ENCODE peak calls at places on chromosomes 16 and 17, in four cellular contexts. One of them, this sample, is unnamed.

GRCh38 chr17:10195090-10195489 is 3.3 kb downstream of the GAS7 start:
- DNase-seq in activated T-cell treated with anti-CD3 and anti-CD28 coated beads, Interleukin-2, amount 50 U/mL, for 4 hours: no peak
- DNase-seq in HEK293T: no peak
- DNase-seq in T-helper 9 cell: no peak
- DNase-seq in this sample: no peak

GRCh38 chr17:75344664-75345063 is 55.4 kb upstream of the SLC25A19 start:
- DNase-seq in activated T-cell treated with anti-CD3 and anti-CD28 coated beads, Interleukin-2, amount 50 U/mL, for 4 hours: peak
- DNase-seq in HEK293T: no peak
- DNase-seq in T-helper 9 cell: no peak
- DNase-seq in this sample: no peak

GRCh38 chr16:75479421-75479990 is 15.0 kb upstream of the TMEM170A start:
- DNase-seq in activated T-cell treated with anti-CD3 and anti-CD28 coated beads, Interleukin-2, amount 50 U/mL, for 4 hours: no peak
- DNase-seq in HEK293T: no peak
- DNase-seq in T-helper 9 cell: no peak
- DNase-seq in this sample: no peak

GRCh38 chr17:67431210-67432015 is 54.3 kb downstream of the PITPNC1 start:
- DNase-seq in activated T-cell treated with anti-CD3 and anti-CD28 coated beads, Interleukin-2, amount 50 U/mL, for 4 hours: no peak
- DNase-seq in HEK293T: no peak
- DNase-seq in T-helper 9 cell: no peak
- DNase-seq in this sample: peak

GRCh38 chr17:34584805-34585416 is 5.5 kb downstream of the TMEM132E start:
- DNase-seq in activated T-cell treated with anti-CD3 and anti-CD28 coated beads, Interleukin-2, amount 50 U/mL, for 4 hours: no peak
- DNase-seq in HEK293T: no peak
- DNase-seq in T-helper 9 cell: no peak
- DNase-seq in this sample: peak

GRCh38 chr16:8655184-8655717 is 19.2 kb upstream of the ABAT start:
- DNase-seq in activated T-cell treated with anti-CD3 and anti-CD28 coated beads, Interleukin-2, amount 50 U/mL, for 4 hours: no peak
- DNase-seq in HEK293T: peak
- DNase-seq in T-helper 9 cell: no peak
- DNase-seq in this sample: peak

GRCh38 chr17:39738568-39738901 is 797 bp downstream of the GRB7 start:
- DNase-seq in activated T-cell treated with anti-CD3 and anti-CD28 coated beads, Interleukin-2, amount 50 U/mL, for 4 hours: peak
- DNase-seq in HEK293T: no peak
- DNase-seq in T-helper 9 cell: peak
- DNase-seq in this sample: no peak

GRCh38 chr16:31409433-31409832 is 16.3 kb downstream of the ITGAD start:
- DNase-seq in activated T-cell treated with anti-CD3 and anti-CD28 coated beads, Interleukin-2, amount 50 U/mL, for 4 hours: no peak
- DNase-seq in HEK293T: no peak
- DNase-seq in T-helper 9 cell: no peak
- DNase-seq in this sample: peak

GRCh38 chr16:56450275-56450889 is 750 bp downstream of the NUDT21 start:
- DNase-seq in activated T-cell treated with anti-CD3 and anti-CD28 coated beads, Interleukin-2, amount 50 U/mL, for 4 hours: no peak
- DNase-seq in HEK293T: peak
- DNase-seq in T-helper 9 cell: no peak
- DNase-seq in this sample: no peak